ENCODE peak calls at places on chromosomes 12 and 14, in nine cellular contexts. B is RWPE1, F is pancreas, Q is tibial nerve, I is fibroblast of lung, U is upper lobe of left lung, R is Caco-2, J is GM12864, D is HFFc6. S is an unnamed sample.

GRCh38 chr12:102480401-102480800 is at the start of gene IGF1:
- DNase-seq in B (no peak), F (no peak), Q (no peak), I (peak), U (no peak), R (no peak), J (no peak), D (peak), S (no peak)

GRCh38 chr12:69873429-69873828 is 48.4 kb downstream of the MYRFL start:
- DNase-seq in B (peak), F (no peak), Q (no peak), I (peak), U (no peak), R (no peak), J (no peak), D (no peak), S (no peak)

GRCh38 chr12:111268738-111269572 is 99.9 kb downstream of the PHETA1 start:
- DNase-seq in B (no peak), F (no peak), Q (no peak), I (no peak), U (no peak), R (peak), J (no peak), D (no peak), S (no peak)

GRCh38 chr12:117042171-117042809 is 56.9 kb downstream of the TESC start:
- DNase-seq in B (no peak), F (no peak), Q (no peak), I (no peak), U (no peak), R (peak), J (no peak), D (no peak), S (no peak)

GRCh38 chr14:90454041-90455000 is 57.5 kb downstream of the CALM1 start:
- DNase-seq in B (peak), F (peak), Q (peak), I (peak), U (peak), R (peak), J (no peak), D (peak), S (no peak)

GRCh38 chr12:50923361-50924130 is 28.8 kb upstream of the HIGD1C start:
- DNase-seq in B (no peak), F (no peak), Q (no peak), I (no peak), U (no peak), R (no peak), J (no peak), D (no peak), S (no peak)

GRCh38 chr14:88987516-88987915 is 163.1 kb downstream of the TTC8 start:
- DNase-seq in B (peak), F (no peak), Q (no peak), I (no peak), U (no peak), R (no peak), J (no peak), D (no peak), S (no peak)

GRCh38 chr14:95667251-95667693 is 19.0 kb upstream of the TCL1B start:
- DNase-seq in B (no peak), F (peak), Q (no peak), I (no peak), U (no peak), R (no peak), J (no peak), D (no peak), S (no peak)

GRCh38 chr12:95212576-95212975 is 4.7 kb downstream of the FGD6 start:
- DNase-seq in B (peak), F (no peak), Q (no peak), I (no peak), U (no peak), R (no peak), J (no peak), D (no peak), S (no peak)

GRCh38 chr12:132123970-132124765 is 20.0 kb downstream of the DDX51 start:
- DNase-seq in B (no peak), F (no peak), Q (no peak), I (no peak), U (no peak), R (no peak), J (no peak), D (no peak), S (no peak)

GRCh38 chr12:94725375-94726168 is 75.2 kb upstream of the TMCC3 start:
- DNase-seq in B (peak), F (no peak), Q (no peak), I (peak), U (no peak), R (peak), J (peak), D (peak), S (no peak)

GRCh38 chr14:81269100-81269978 is 48.6 kb upstream of the GTF2A1 start:
- DNase-seq in B (peak), F (peak), Q (no peak), I (peak), U (no peak), R (peak), J (peak), D (peak), S (peak)

GRCh38 chr14:76307786-76308780 is 67.9 kb upstream of the ESRRB start:
- DNase-seq in B (no peak), F (no peak), Q (no peak), I (no peak), U (peak), R (no peak), J (no peak), D (no peak), S (no peak)

GRCh38 chr12:76096079-76096651 is 11.7 kb upstream of the NAP1L1 start:
- DNase-seq in B (no peak), F (no peak), Q (no peak), I (no peak), U (no peak), R (no peak), J (no peak), D (no peak), S (no peak)

GRCh38 chr12:19444097-19444496 is 4.8 kb downstream of the AEBP2 start:
- DNase-seq in B (no peak), F (no peak), Q (no peak), I (peak), U (no peak), R (no peak), J (no peak), D (no peak), S (no peak)

GRCh38 chr12:42372154-42372791 is 46.3 kb downstream of the PPHLN1 start:
- DNase-seq in B (peak), F (no peak), Q (no peak), I (peak), U (no peak), R (peak), J (peak), D (peak), S (peak)

GRCh38 chr12:71439613-71440392 is at the start of gene LGR5:
- DNase-seq in B (no peak), F (no peak), Q (no peak), I (peak), U (peak), R (peak), J (no peak), D (no peak), S (peak)

GRCh38 chr12:53791735-53792326 is 40.1 kb upstream of the CISTR start:
- DNase-seq in B (no peak), F (peak), Q (no peak), I (no peak), U (no peak), R (peak), J (no peak), D (no peak), S (no peak)

GRCh38 chr14:21055473-21056117 is 2.0 kb upstream of the RNASE8 start:
- DNase-seq in B (no peak), F (peak), Q (no peak), I (no peak), U (no peak), R (no peak), J (no peak), D (no peak), S (no peak)

GRCh38 chr12:53976172-53976822 is 1.5 kb upstream of the HOTAIR start:
- DNase-seq in B (no peak), F (no peak), Q (no peak), I (no peak), U (no peak), R (no peak), J (no peak), D (no peak), S (no peak)

GRCh38 chr12:642633-643477 is 20.4 kb downstream of the NINJ2 start:
- DNase-seq in B (peak), F (peak), Q (no peak), I (peak), U (peak), R (peak), J (no peak), D (peak), S (peak)
- TF ChIP-seq CTCF in B (no peak), F (no peak), Q (peak), I (peak), U (peak), R (peak), J (peak), D (peak), S (peak)

DNA sequence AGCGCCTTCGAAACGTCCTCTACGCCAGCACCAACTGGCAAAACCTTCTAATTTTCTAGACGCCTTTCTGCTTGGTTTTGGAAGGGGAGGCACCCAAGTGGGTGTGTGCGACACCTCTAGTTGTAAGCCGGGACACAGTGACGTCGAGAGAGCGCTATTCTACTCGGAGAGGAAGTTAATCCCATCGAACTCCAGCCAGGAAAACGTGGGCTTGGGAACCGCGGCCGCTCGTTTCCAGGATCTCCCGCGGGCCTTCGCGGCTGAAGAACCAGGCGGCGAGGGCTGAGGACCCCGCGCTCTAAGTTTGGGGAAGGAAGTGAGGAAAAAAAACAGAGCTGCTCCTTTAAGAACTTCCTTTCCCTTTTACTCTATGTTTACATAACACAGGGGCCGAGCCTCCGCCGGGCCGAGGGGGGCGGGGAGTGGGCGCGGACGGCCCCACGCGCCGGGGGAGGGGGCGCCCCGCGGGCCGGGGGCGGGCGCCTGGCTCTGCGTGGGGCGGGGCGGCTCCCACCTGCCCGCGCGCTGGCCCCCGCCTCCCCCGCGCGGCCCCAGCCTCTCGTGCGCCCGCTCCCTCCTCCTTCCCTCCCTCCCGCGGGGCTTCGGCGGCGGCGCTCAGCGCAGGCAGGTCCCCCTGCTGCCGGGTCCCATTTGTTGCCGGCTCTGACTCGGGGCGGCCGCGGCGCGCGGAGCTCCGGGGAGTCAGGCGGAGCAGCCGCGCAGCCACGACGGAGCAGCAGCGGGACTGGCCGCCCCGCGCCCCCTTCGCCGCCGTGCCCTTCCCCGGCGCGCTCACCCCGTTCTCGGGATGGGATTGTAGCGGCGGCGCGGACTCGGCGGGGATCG is at the start of gene PELI2:
- DNase-seq in B (no peak), F (peak), Q (peak), I (peak), U (peak), R (peak), J (no peak), D (peak), S (peak)
- TF ChIP-seq CTCF in B (no peak), F (no peak), Q (peak), I (no peak), U (peak), R (peak), J (peak), D (peak), S (no peak)

GRCh38 chr14:101716956-101717662 is 44.4 kb upstream of the PPP2R5C start:
- DNase-seq in B (no peak), F (no peak), Q (no peak), I (no peak), U (no peak), R (no peak), J (no peak), D (peak), S (no peak)

GRCh38 chr14:101715209-101716076 is 46.1 kb upstream of the PPP2R5C start:
- DNase-seq in B (no peak), F (no peak), Q (no peak), I (no peak), U (no peak), R (no peak), J (no peak), D (no peak), S (no peak)

GRCh38 chr14:101717663-101718490 is 43.6 kb upstream of the PPP2R5C start:
- DNase-seq in B (no peak), F (no peak), Q (no peak), I (no peak), U (no peak), R (no peak), J (no peak), D (no peak), S (no peak)

GRCh38 chr14:101714394-101714793 is 47.1 kb upstream of the PPP2R5C start:
- DNase-seq in B (no peak), F (no peak), Q (no peak), I (no peak), U (no peak), R (no peak), J (no peak), D (no peak), S (no peak)

DNA sequence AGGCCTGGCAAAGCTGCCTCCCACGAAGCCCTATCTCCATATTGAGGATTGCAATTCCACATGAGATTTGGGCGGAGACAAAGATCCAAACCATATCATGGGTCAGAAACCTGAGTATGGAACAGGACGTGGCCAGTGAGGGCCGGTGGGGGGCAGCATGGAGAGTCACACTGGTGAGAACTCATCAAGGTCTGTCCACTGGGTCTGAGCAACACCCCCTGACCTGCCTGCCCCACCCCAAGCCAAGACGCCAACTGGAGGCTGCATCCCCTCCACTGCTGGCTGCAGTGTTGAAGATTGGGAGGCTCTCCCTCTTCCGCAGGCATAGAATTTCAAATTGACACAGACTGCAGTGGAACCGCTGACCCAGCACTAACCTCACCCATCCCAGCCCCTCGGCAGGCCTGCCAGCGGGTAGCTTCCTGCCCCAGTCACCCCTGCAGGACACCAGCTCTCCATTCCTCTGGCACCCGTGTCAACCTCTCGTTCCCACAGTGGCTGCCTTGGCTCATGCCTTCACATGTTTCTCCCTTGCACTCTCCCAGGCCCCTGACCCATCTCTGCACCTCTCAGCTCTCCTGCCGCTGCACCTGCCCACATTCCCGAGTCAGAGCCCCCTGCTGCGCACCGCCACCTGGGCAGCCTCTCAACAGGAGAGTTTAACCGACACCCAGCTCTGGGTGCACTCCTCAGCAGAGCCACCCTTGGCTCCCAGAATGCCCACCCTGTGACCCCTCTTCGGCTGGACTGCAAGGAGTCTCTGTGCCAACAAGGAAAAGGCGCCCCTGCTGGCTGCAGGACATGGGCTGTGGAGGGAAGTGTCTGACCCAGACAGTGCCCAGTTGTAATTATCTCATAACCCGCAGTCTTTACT is 45.2 kb upstream of the PPP2R5C start:
- DNase-seq in B (no peak), F (no peak), Q (no peak), I (no peak), U (peak), R (no peak), J (no peak), D (no peak), S (no peak)
- TF ChIP-seq CTCF in B (no peak), F (no peak), Q (no peak), I (no peak), U (no peak), R (no peak), J (peak), D (peak), S (peak)

GRCh38 chr12:115897718-115898117 is 379.8 kb downstream of the MED13L start:
- DNase-seq in B (no peak), F (no peak), Q (no peak), I (peak), U (no peak), R (no peak), J (no peak), D (peak), S (no peak)

GRCh38 chr12:115895247-115895646 is 382.2 kb downstream of the MED13L start:
- DNase-seq in B (no peak), F (no peak), Q (no peak), I (no peak), U (no peak), R (peak), J (no peak), D (no peak), S (no peak)

DNA sequence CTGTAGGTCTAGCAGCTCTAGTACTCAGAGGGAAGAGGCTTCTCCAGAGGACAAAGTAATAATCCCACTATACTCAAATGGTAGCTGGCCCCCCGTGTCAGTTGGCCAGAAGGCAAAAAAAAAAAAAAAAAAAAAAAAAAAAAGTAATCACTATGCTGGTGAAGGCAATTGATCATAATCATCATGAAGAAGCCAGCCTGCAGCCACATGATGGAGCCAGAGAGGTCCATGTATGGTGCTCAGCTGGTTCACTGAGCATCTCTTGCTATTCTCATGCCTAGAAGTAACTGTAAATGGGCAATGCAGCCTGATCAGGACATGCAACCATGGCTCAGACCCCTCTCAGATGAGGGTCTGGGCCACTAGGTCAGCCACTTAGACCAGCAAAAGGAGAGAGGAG is 378.8 kb downstream of the MED13L start:
- DNase-seq in B (no peak), F (no peak), Q (no peak), I (no peak), U (no peak), R (peak), J (no peak), D (peak), S (no peak)
- TF ChIP-seq CTCF in B (no peak), F (no peak), Q (no peak), I (no peak), U (no peak), R (peak), J (peak), D (peak), S (peak)

DNA sequence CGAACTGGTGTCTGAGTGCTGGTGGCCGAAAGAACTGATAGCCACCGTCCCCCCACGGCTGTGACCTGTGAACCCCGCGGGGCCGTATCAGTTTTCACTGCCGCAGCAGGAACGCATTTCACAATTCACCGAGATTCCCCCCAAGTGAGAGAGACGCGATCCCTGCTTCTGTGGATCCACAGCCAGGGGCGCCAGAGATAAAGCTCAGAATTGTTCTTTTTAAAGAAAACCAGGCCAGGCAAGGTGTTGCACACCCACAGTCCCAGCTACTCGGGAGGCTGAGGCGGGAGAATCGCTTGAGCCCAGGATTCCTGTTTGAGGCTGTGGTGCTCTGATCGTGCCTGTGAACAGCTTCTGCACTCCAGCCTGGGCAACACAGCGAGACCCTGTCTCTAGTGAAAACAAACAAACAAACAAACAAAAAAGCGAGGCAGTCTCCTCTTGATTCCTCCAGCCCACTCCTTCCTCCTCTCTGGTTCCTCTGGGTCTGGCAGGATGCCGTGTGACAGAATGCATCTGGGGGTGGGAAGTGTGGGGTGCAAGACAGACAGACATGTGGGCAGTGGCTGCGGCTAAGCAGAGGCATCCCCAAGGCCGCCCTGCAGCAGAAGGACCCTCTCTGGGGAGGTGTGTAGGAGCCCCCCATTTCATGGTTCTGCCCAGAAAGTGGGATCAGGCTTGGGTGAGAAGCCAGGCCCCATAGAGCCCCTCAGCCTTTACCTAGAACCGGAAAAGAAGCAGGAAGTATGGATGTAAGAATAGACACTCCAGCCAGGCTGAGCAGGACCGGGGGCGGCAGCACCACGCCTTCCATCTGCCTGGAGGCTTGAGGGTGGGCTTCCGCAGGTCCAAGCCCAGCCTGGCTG is 39.2 kb upstream of the PPP1R13B start:
- DNase-seq in B (no peak), F (no peak), Q (no peak), I (no peak), U (no peak), R (no peak), J (no peak), D (no peak), S (no peak)
- TF ChIP-seq CTCF in B (no peak), F (no peak), Q (peak), I (peak), U (no peak), R (peak), J (no peak), D (peak), S (no peak)

DNA sequence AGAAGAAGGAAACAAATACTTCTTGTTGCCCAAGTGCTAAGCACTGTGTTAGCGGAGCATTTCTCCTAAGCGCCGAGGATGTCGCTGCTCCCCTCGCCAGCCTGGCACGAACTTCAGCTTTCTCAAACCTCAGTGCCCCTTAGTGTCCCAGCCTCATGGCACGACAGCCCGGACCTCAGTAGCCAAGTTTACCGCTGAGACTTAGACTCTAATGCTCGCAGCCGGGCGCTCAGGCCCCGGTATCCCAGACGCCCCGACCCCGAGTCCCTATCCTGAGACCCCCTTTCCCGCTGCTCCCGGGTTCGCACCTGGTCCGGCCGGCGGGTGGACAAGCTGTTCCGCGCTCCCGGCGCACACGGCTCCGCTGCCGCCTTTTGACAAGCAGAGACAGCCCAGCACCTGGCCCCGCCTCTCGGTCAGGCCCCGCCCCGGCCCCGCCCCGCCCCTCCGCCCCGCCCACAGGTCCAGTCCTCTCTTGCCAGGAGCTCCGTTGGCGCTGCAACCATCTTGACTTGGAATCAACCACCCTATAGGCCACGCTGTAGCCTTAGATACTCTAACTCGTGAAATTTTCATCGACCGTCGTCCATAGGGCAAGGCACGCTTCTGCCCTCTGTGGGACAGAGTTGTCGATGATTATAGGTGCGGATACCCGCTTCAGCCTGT is at the start of gene VDR:
- DNase-seq in B (peak), F (peak), Q (peak), I (peak), U (peak), R (peak), J (no peak), D (peak), S (peak)
- TF ChIP-seq CTCF in B (peak), F (no peak), Q (no peak), I (peak), U (peak), R (peak), J (peak), D (no peak), S (peak)

S was measured in GM06990.